ENCODE peak calls at places on chromosomes 2 and 18, in nine cellular contexts. I is AG10803; D is OCI-LY7; J is A549; U is neural progenitor cell; Z is body of pancreas; B is type B pancreatic cell; L is thoracic aorta; E is CD4-positive, alpha-beta T cell. Y is an unnamed sample.

GRCh38 chr18:63553117-63553516 is 10.9 kb downstream of the SERPINB12 start:
- DNase-seq in Z (peak), U (no peak), D (peak), I (peak), E (no peak), B (no peak), J (no peak), L (no peak), Y (no peak)

GRCh38 chr2:208182835-208183234 is 7.0 kb downstream of the C2orf80 start:
- DNase-seq in D (no peak), I (no peak), U (no peak), E (no peak), B (no peak), J (no peak), Z (no peak), L (no peak), Y (no peak)

GRCh38 chr2:62116983-62117382 is 78.9 kb upstream of the B3GNT2 start:
- DNase-seq in J (no peak), Z (no peak), B (no peak), E (no peak), L (no peak), D (peak), U (no peak), I (no peak), Y (no peak)

GRCh38 chr2:122238006-122238559 is 482.6 kb downstream of the TSN start:
- DNase-seq in B (no peak), U (no peak), I (no peak), L (no peak), Z (no peak), J (no peak), E (no peak), D (no peak), Y (no peak)

GRCh38 chr2:63661076-63661475 is 72.3 kb downstream of the MDH1 start:
- DNase-seq in B (no peak), J (no peak), E (no peak), U (no peak), Z (no peak), L (no peak), I (peak), D (no peak), Y (no peak)

GRCh38 chr18:24609249-24609648 is 148.8 kb downstream of the HRH4 start:
- DNase-seq in L (no peak), D (no peak), U (no peak), B (no peak), E (no peak), Z (no peak), I (no peak), J (no peak), Y (no peak)

GRCh38 chr18:68984342-68984741 is 186.5 kb downstream of the CCDC102B start:
- DNase-seq in J (no peak), B (no peak), U (no peak), E (no peak), D (no peak), L (no peak), I (no peak), Z (no peak), Y (no peak)

GRCh38 chr2:109213646-109214417 is 84.8 kb downstream of the SH3RF3 start:
- DNase-seq in L (no peak), E (peak), B (no peak), D (no peak), I (peak), U (no peak), J (no peak), Z (peak), Y (no peak)

GRCh38 chr18:42925036-42925435 is 190.4 kb downstream of the RIT2 start:
- DNase-seq in I (peak), L (no peak), U (no peak), D (no peak), B (no peak), E (no peak), J (no peak), Z (no peak), Y (no peak)

GRCh38 chr2:46937457-46937856 is 21.9 kb upstream of the MCFD2 start:
- DNase-seq in I (no peak), U (no peak), J (peak), E (no peak), L (no peak), Z (no peak), D (no peak), B (no peak), Y (no peak)
- TF ChIP-seq CTCF in I (peak), U (peak), J (peak), E (peak), L (peak), Z (peak), D (peak), B (peak), Y (peak)

GRCh38 chr2:25566694-25567093 is 106.7 kb downstream of the DTNB start:
- DNase-seq in E (no peak), U (no peak), D (peak), I (peak), J (no peak), Z (peak), L (no peak), B (no peak), Y (no peak)
- TF ChIP-seq CTCF in E (no peak), U (no peak), D (no peak), I (no peak), J (no peak), Z (no peak), L (no peak), B (no peak), Y (no peak)

DNA sequence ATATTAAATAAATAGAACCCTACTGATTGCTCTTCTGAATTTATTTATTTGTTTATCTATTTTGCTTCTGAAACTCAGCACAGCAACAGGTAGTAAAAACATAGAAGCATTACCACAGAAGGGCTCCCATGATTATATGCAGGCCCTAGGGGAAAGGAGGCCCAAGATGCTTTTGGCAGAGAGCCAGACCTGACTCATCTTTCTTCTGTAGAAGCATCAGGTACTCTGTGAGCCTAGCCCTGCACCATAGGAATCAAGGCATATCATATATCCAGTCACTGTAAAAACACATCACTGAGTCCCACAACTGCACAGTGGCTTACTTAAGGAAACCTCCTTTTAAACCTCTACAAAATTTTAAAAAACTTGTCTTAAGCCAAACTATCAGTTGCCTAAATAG is 1.8 kb downstream of the SCN9A start:
- DNase-seq in U (no peak), E (no peak), D (no peak), J (peak), Z (no peak), B (no peak), I (no peak), L (no peak), Y (no peak)
- TF ChIP-seq CTCF in U (no peak), E (no peak), D (no peak), J (no peak), Z (no peak), B (no peak), I (no peak), L (no peak), Y (no peak)

GRCh38 chr2:26435106-26435505 is 33.4 kb downstream of the DRC1 start:
- DNase-seq in I (no peak), E (no peak), L (no peak), B (no peak), U (no peak), D (no peak), Z (no peak), J (no peak), Y (no peak)

GRCh38 chr2:26438926-26439325 is 37.2 kb downstream of the DRC1 start:
- DNase-seq in U (no peak), D (no peak), L (no peak), J (no peak), Z (no peak), B (no peak), E (no peak), I (peak), Y (no peak)

GRCh38 chr2:26432856-26433255 is 31.1 kb downstream of the DRC1 start:
- DNase-seq in U (no peak), J (no peak), I (no peak), D (no peak), E (no peak), Z (no peak), L (no peak), B (no peak), Y (no peak)

GRCh38 chr2:26442707-26443106 is 35.2 kb downstream of the OTOF start:
- DNase-seq in J (no peak), I (no peak), U (no peak), L (no peak), Z (no peak), E (no peak), D (no peak), B (no peak), Y (no peak)

GRCh38 chr2:26438526-26438925 is 36.8 kb downstream of the DRC1 start:
- DNase-seq in E (no peak), Z (no peak), L (no peak), U (no peak), B (no peak), I (peak), J (no peak), D (no peak), Y (no peak)
- TF ChIP-seq CTCF in E (no peak), Z (no peak), L (no peak), U (no peak), B (no peak), I (peak), J (no peak), D (no peak), Y (no peak)

Y was measured in osteocyte.